ENCODE peak calls at places on chromosomes 11 and 22, in five cellular contexts. One of them, this sample, is unnamed.

GRCh38 chr11:1168721-1169161 is 11.0 kb downstream of the MUC5AC start:
- DNase-seq in stimulated activated CD8-positive, alpha-beta memory T cell treated with anti-CD3 and anti-CD28 coated beads, Interleukin-4, amount 100 ng/mL, for 1 hour: no peak
- DNase-seq in EL: no peak
- DNase-seq in stimulated activated CD4-positive, alpha-beta T cell treated with anti-CD3 and anti-CD28 coated beads, TNF-alpha, amount 100 ng/mL, for 24 hours: no peak
- DNase-seq in fibroblast of the conjunctiva: no peak
- DNase-seq in this sample: no peak

GRCh38 chr11:95993438-95994339 is 69.8 kb upstream of the MTMR2 start:
- DNase-seq in stimulated activated CD4-positive, alpha-beta T cell treated with anti-CD3 and anti-CD28 coated beads, TNF-alpha, amount 100 ng/mL, for 24 hours: no peak
- DNase-seq in stimulated activated CD8-positive, alpha-beta memory T cell treated with anti-CD3 and anti-CD28 coated beads, Interleukin-4, amount 100 ng/mL, for 1 hour: no peak
- DNase-seq in fibroblast of the conjunctiva: no peak
- DNase-seq in EL: no peak
- DNase-seq in this sample: peak

GRCh38 chr22:19800761-19801244 is 40.2 kb downstream of the TBX1 start:
- DNase-seq in stimulated activated CD8-positive, alpha-beta memory T cell treated with anti-CD3 and anti-CD28 coated beads, Interleukin-4, amount 100 ng/mL, for 1 hour: no peak
- DNase-seq in EL: peak
- DNase-seq in fibroblast of the conjunctiva: no peak
- DNase-seq in stimulated activated CD4-positive, alpha-beta T cell treated with anti-CD3 and anti-CD28 coated beads, TNF-alpha, amount 100 ng/mL, for 24 hours: no peak
- DNase-seq in this sample: peak

GRCh38 chr11:61688368-61689163 is 8.4 kb downstream of the DAGLA start:
- DNase-seq in stimulated activated CD4-positive, alpha-beta T cell treated with anti-CD3 and anti-CD28 coated beads, TNF-alpha, amount 100 ng/mL, for 24 hours: no peak
- DNase-seq in fibroblast of the conjunctiva: peak
- DNase-seq in EL: peak
- DNase-seq in stimulated activated CD8-positive, alpha-beta memory T cell treated with anti-CD3 and anti-CD28 coated beads, Interleukin-4, amount 100 ng/mL, for 1 hour: no peak
- DNase-seq in this sample: peak

GRCh38 chr11:63944987-63945386 is 6.2 kb downstream of the NAA40 start:
- DNase-seq in fibroblast of the conjunctiva: no peak
- DNase-seq in stimulated activated CD8-positive, alpha-beta memory T cell treated with anti-CD3 and anti-CD28 coated beads, Interleukin-4, amount 100 ng/mL, for 1 hour: no peak
- DNase-seq in EL: no peak
- DNase-seq in stimulated activated CD4-positive, alpha-beta T cell treated with anti-CD3 and anti-CD28 coated beads, TNF-alpha, amount 100 ng/mL, for 24 hours: no peak
- DNase-seq in this sample: no peak

GRCh38 chr22:39974065-39974464 is 13.9 kb downstream of the TMA7B start:
- DNase-seq in fibroblast of the conjunctiva: no peak
- DNase-seq in stimulated activated CD8-positive, alpha-beta memory T cell treated with anti-CD3 and anti-CD28 coated beads, Interleukin-4, amount 100 ng/mL, for 1 hour: no peak
- DNase-seq in stimulated activated CD4-positive, alpha-beta T cell treated with anti-CD3 and anti-CD28 coated beads, TNF-alpha, amount 100 ng/mL, for 24 hours: no peak
- DNase-seq in EL: no peak
- DNase-seq in this sample: no peak

GRCh38 chr11:113554531-113554930 is 79.3 kb upstream of the DRD2 start:
- DNase-seq in fibroblast of the conjunctiva: no peak
- DNase-seq in EL: no peak
- DNase-seq in stimulated activated CD8-positive, alpha-beta memory T cell treated with anti-CD3 and anti-CD28 coated beads, Interleukin-4, amount 100 ng/mL, for 1 hour: no peak
- DNase-seq in stimulated activated CD4-positive, alpha-beta T cell treated with anti-CD3 and anti-CD28 coated beads, TNF-alpha, amount 100 ng/mL, for 24 hours: no peak
- DNase-seq in this sample: no peak

GRCh38 chr22:30198152-30198845 is 48.3 kb downstream of the LIF start:
- DNase-seq in stimulated activated CD4-positive, alpha-beta T cell treated with anti-CD3 and anti-CD28 coated beads, TNF-alpha, amount 100 ng/mL, for 24 hours: no peak
- DNase-seq in fibroblast of the conjunctiva: no peak
- DNase-seq in EL: no peak
- DNase-seq in stimulated activated CD8-positive, alpha-beta memory T cell treated with anti-CD3 and anti-CD28 coated beads, Interleukin-4, amount 100 ng/mL, for 1 hour: no peak
- DNase-seq in this sample: no peak

GRCh38 chr11:119773016-119773415 is 44.0 kb upstream of the NECTIN1 start:
- DNase-seq in stimulated activated CD4-positive, alpha-beta T cell treated with anti-CD3 and anti-CD28 coated beads, TNF-alpha, amount 100 ng/mL, for 24 hours: no peak
- DNase-seq in EL: no peak
- DNase-seq in stimulated activated CD8-positive, alpha-beta memory T cell treated with anti-CD3 and anti-CD28 coated beads, Interleukin-4, amount 100 ng/mL, for 1 hour: no peak
- DNase-seq in fibroblast of the conjunctiva: no peak
- DNase-seq in this sample: no peak

GRCh38 chr11:68373810-68374501 is 61.6 kb downstream of the LRP5 start:
- DNase-seq in EL: no peak
- DNase-seq in fibroblast of the conjunctiva: no peak
- DNase-seq in stimulated activated CD8-positive, alpha-beta memory T cell treated with anti-CD3 and anti-CD28 coated beads, Interleukin-4, amount 100 ng/mL, for 1 hour: no peak
- DNase-seq in stimulated activated CD4-positive, alpha-beta T cell treated with anti-CD3 and anti-CD28 coated beads, TNF-alpha, amount 100 ng/mL, for 24 hours: no peak
- DNase-seq in this sample: peak

GRCh38 chr11:66974724-66975402 is at the start of gene C11orf86:
- DNase-seq in stimulated activated CD4-positive, alpha-beta T cell treated with anti-CD3 and anti-CD28 coated beads, TNF-alpha, amount 100 ng/mL, for 24 hours: no peak
- DNase-seq in stimulated activated CD8-positive, alpha-beta memory T cell treated with anti-CD3 and anti-CD28 coated beads, Interleukin-4, amount 100 ng/mL, for 1 hour: no peak
- DNase-seq in EL: no peak
- DNase-seq in fibroblast of the conjunctiva: no peak
- DNase-seq in this sample: peak

GRCh38 chr11:46416656-46417055 is 25.1 kb upstream of the CHRM4 start:
- DNase-seq in stimulated activated CD8-positive, alpha-beta memory T cell treated with anti-CD3 and anti-CD28 coated beads, Interleukin-4, amount 100 ng/mL, for 1 hour: no peak
- DNase-seq in EL: no peak
- DNase-seq in stimulated activated CD4-positive, alpha-beta T cell treated with anti-CD3 and anti-CD28 coated beads, TNF-alpha, amount 100 ng/mL, for 24 hours: no peak
- DNase-seq in fibroblast of the conjunctiva: no peak
- DNase-seq in this sample: no peak

GRCh38 chr22:32850591-32851517 is 49.3 kb downstream of the TIMP3 start:
- DNase-seq in fibroblast of the conjunctiva: no peak
- DNase-seq in stimulated activated CD4-positive, alpha-beta T cell treated with anti-CD3 and anti-CD28 coated beads, TNF-alpha, amount 100 ng/mL, for 24 hours: no peak
- DNase-seq in EL: no peak
- DNase-seq in stimulated activated CD8-positive, alpha-beta memory T cell treated with anti-CD3 and anti-CD28 coated beads, Interleukin-4, amount 100 ng/mL, for 1 hour: no peak
- DNase-seq in this sample: peak

GRCh38 chr22:30861688-30862552 is 106.7 kb downstream of the MORC2 start:
- DNase-seq in EL: no peak
- DNase-seq in stimulated activated CD4-positive, alpha-beta T cell treated with anti-CD3 and anti-CD28 coated beads, TNF-alpha, amount 100 ng/mL, for 24 hours: no peak
- DNase-seq in stimulated activated CD8-positive, alpha-beta memory T cell treated with anti-CD3 and anti-CD28 coated beads, Interleukin-4, amount 100 ng/mL, for 1 hour: no peak
- DNase-seq in fibroblast of the conjunctiva: no peak
- DNase-seq in this sample: no peak

GRCh38 chr22:19430890-19431541 is 517 bp downstream of the HIRA start:
- DNase-seq in fibroblast of the conjunctiva: no peak
- DNase-seq in stimulated activated CD8-positive, alpha-beta memory T cell treated with anti-CD3 and anti-CD28 coated beads, Interleukin-4, amount 100 ng/mL, for 1 hour: no peak
- DNase-seq in stimulated activated CD4-positive, alpha-beta T cell treated with anti-CD3 and anti-CD28 coated beads, TNF-alpha, amount 100 ng/mL, for 24 hours: no peak
- DNase-seq in EL: peak
- DNase-seq in this sample: peak

GRCh38 chr11:122601131-122602125 is 54.1 kb upstream of the UBASH3B start:
- DNase-seq in stimulated activated CD4-positive, alpha-beta T cell treated with anti-CD3 and anti-CD28 coated beads, TNF-alpha, amount 100 ng/mL, for 24 hours: no peak
- DNase-seq in stimulated activated CD8-positive, alpha-beta memory T cell treated with anti-CD3 and anti-CD28 coated beads, Interleukin-4, amount 100 ng/mL, for 1 hour: no peak
- DNase-seq in fibroblast of the conjunctiva: peak
- DNase-seq in EL: peak
- DNase-seq in this sample: peak

GRCh38 chr11:7548659-7549283 is 35.0 kb downstream of the PPFIBP2 start:
- DNase-seq in EL: no peak
- DNase-seq in stimulated activated CD4-positive, alpha-beta T cell treated with anti-CD3 and anti-CD28 coated beads, TNF-alpha, amount 100 ng/mL, for 24 hours: peak
- DNase-seq in stimulated activated CD8-positive, alpha-beta memory T cell treated with anti-CD3 and anti-CD28 coated beads, Interleukin-4, amount 100 ng/mL, for 1 hour: no peak
- DNase-seq in fibroblast of the conjunctiva: no peak
- DNase-seq in this sample: no peak